ENCODE peak calls at places on chromosomes 1 and 21, in nine cellular contexts. B, O, H, L, Y, W, N, J and A are unnamed samples.

GRCh38 chr1:228372183-228373003 is 34.2 kb downstream of the TRIM11 start:
- DNase-seq in J (peak), W (peak), H (no peak), Y (peak), O (no peak), B (no peak), L (no peak), N (peak), A (no peak)

GRCh38 chr1:94335950-94336349 is 82.2 kb upstream of the ABCD3 start:
- DNase-seq in W (peak), H (peak), Y (peak), J (peak), B (peak), L (peak), O (peak), N (peak), A (peak)

GRCh38 chr1:165259236-165259635 is 97.3 kb downstream of the LMX1A start:
- DNase-seq in B (no peak), N (no peak), W (no peak), L (no peak), H (no peak), Y (no peak), O (no peak), J (peak), A (peak)

GRCh38 chr1:101236546-101237228 is at the start of gene S1PR1:
- DNase-seq in N (peak), L (peak), B (peak), J (peak), W (no peak), Y (peak), O (peak), H (peak), A (no peak)

GRCh38 chr1:93061895-93062792 is 16.9 kb upstream of the MTF2 start:
- DNase-seq in J (peak), W (peak), O (no peak), Y (no peak), N (no peak), L (peak), B (peak), H (peak), A (peak)

GRCh38 chr1:192604979-192605620 is 29.5 kb downstream of the RGS1 start:
- DNase-seq in O (no peak), Y (no peak), N (no peak), W (no peak), B (no peak), H (no peak), L (peak), J (no peak), A (no peak)

GRCh38 chr1:33547574-33547973 is 75.1 kb downstream of the ZSCAN20 start:
- DNase-seq in J (no peak), B (no peak), H (no peak), O (no peak), Y (no peak), W (no peak), L (no peak), N (no peak), A (no peak)

GRCh38 chr1:167708940-167709389 is 12.8 kb upstream of the MPZL1 start:
- DNase-seq in Y (no peak), B (no peak), L (peak), N (no peak), O (no peak), W (no peak), H (no peak), J (no peak), A (no peak)

GRCh38 chr1:40926441-40926840 is 53.1 kb upstream of the CTPS1 start:
- DNase-seq in N (peak), H (no peak), B (no peak), O (no peak), Y (no peak), J (no peak), L (no peak), W (no peak), A (no peak)

GRCh38 chr1:1787206-1787605 is 8.9 kb upstream of the NADK start:
- DNase-seq in Y (no peak), W (no peak), H (no peak), L (no peak), N (no peak), O (no peak), J (no peak), B (no peak), A (no peak)
- TF ChIP-seq POLR2A in Y (no peak), W (no peak), H (no peak), L (no peak), N (no peak), O (no peak), J (no peak), B (no peak), A (no peak)

GRCh38 chr21:43717166-43717853 is 1.6 kb upstream of the PDXK start:
- DNase-seq in O (no peak), J (no peak), N (no peak), W (no peak), H (no peak), B (no peak), Y (no peak), L (no peak), A (no peak)

GRCh38 chr21:43717967-43718871 is 710 bp upstream of the PDXK start:
- DNase-seq in B (no peak), O (no peak), Y (no peak), L (no peak), J (no peak), W (no peak), N (no peak), H (no peak), A (no peak)

GRCh38 chr21:43719748-43720538 is 1.0 kb downstream of the PDXK start:
- DNase-seq in W (no peak), O (no peak), L (no peak), J (peak), B (peak), Y (no peak), N (no peak), H (no peak), A (no peak)

GRCh38 chr21:43720539-43721224 is 1.8 kb downstream of the PDXK start:
- DNase-seq in B (no peak), W (no peak), O (no peak), N (no peak), Y (no peak), H (no peak), J (no peak), L (peak), A (no peak)

GRCh38 chr21:43718872-43719747 is at the start of gene PDXK:
- DNase-seq in W (peak), H (peak), Y (peak), B (peak), O (no peak), J (peak), N (peak), L (peak), A (peak)
- TF ChIP-seq POLR2A in W (peak), H (peak), Y (peak), B (no peak), O (no peak), J (peak), N (no peak), L (peak), A (no peak)

DNA sequence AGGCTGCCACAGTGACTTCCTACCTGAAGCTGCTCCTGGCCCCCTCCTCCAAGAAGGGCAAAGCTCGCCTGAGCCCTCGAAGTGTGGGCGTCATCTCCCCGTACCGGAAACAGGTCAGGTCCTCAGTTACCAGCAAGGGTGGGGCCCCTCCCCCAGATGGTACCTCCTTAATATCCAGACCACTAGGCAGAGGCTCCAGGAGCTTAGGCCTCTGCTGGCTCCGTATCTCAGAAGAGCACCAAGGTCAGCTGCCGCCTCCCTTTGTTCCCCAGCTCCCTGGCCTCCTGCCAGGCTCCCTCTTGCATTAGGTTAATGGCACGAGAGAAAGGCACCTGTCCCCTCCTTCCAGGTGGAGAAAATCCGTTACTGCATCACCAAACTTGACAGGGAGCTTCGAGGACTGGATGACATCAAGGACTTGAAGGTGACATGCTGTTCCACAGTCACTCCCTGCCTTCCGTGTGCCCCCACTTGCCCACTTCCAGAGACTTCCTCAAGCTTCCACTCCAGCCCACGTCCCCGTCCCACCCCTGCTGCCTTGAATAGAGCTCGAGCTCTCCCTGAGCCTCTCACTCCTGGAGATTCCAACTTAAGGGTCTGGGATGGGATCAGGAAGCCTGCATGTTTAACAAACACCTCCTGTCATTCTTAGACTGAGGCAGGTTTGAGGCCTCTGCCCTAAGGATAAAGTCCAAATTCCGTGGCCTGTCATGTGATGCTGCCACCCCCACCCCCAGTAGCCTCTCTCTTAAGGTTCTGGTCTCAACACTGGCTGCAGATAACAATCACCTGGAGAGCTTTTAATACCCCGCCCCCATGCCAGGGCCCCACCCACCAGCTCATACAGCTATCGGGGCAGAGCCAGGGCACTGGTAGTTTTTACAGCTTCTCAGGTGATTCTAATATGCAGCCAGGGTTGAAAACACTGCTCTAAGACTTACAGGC is 8.3 kb downstream of the RHOC start:
- DNase-seq in W (peak), B (peak), O (peak), J (peak), H (peak), Y (no peak), L (no peak), N (no peak), A (peak)
- TF ChIP-seq POLR2A in W (peak), B (no peak), O (no peak), J (no peak), H (peak), Y (peak), L (no peak), N (no peak), A (no peak)

GRCh38 chr1:61076728-61077675 is 5.4 kb upstream of the NFIA start:
- DNase-seq in B (peak), N (peak), J (peak), L (peak), H (peak), O (peak), Y (peak), W (peak), A (peak)
- TF ChIP-seq POLR2A in B (no peak), N (no peak), J (peak), L (no peak), H (peak), O (no peak), Y (peak), W (peak), A (peak)

GRCh38 chr1:156592910-156593732 is 1.5 kb downstream of the NAXE start:
- DNase-seq in B (no peak), O (no peak), W (no peak), N (no peak), Y (no peak), J (no peak), H (peak), L (no peak), A (no peak)

GRCh38 chr1:156592158-156592909 is 758 bp downstream of the NAXE start:
- DNase-seq in O (no peak), H (peak), N (no peak), L (no peak), W (no peak), B (no peak), J (no peak), Y (no peak), A (no peak)

GRCh38 chr1:156590326-156591180 is 1.0 kb upstream of the NAXE start:
- DNase-seq in J (no peak), B (no peak), L (no peak), O (no peak), N (no peak), H (no peak), Y (no peak), W (no peak), A (no peak)

GRCh38 chr1:156591181-156591431 is 470 bp upstream of the NAXE start:
- DNase-seq in J (no peak), N (no peak), W (no peak), Y (no peak), O (no peak), B (no peak), H (no peak), L (no peak), A (no peak)

GRCh38 chr1:156591432-156592157 is at the start of gene NAXE:
- DNase-seq in W (peak), N (peak), L (peak), H (peak), J (peak), B (peak), O (no peak), Y (peak), A (peak)
- TF ChIP-seq POLR2A in W (peak), N (peak), L (peak), H (peak), J (peak), B (no peak), O (no peak), Y (peak), A (peak)